ENCODE peak calls at places on chromosomes 7 and 10, in seven cellular contexts. E is stimulated activated CD4-positive, alpha-beta T cell treated with anti-CD3 and anti-CD28 coated beads, Interleukin-4, amount 100 ng/mL, for 48 hours; J is HCEC 1CT; S is kidney tubule cell; K is EL; C is NAMALWA; X is activated CD4-positive, CD25-positive, alpha-beta regulatory T cell treated with anti-CD3 and anti-CD28 coated beads, Interleukin-2, amount 50 U/mL, for 72 hours. R is an unnamed sample.

GRCh38 chr7:19020711-19021110 is 96.7 kb downstream of the TWIST1 start:
- DNase-seq in E (no peak), J (no peak), S (peak; percentile 78), K (peak; percentile 54), C (no peak), X (no peak), R (peak; percentile 41)

GRCh38 chr10:74947781-74948401 is 121.5 kb downstream of the KAT6B start:
- DNase-seq in E (no peak), J (no peak), S (no peak), K (peak; percentile 38), C (no peak), X (no peak), R (no peak)

GRCh38 chr10:119198438-119198837 is 8.9 kb upstream of the GRK5 start:
- DNase-seq in E (no peak), J (peak; percentile 15), S (no peak), K (peak; percentile 34), C (peak; percentile 33), X (no peak), R (no peak)

GRCh38 chr10:69446650-69447151 is 4.6 kb upstream of the TSPAN15 start:
- DNase-seq in E (no peak), J (peak; percentile 90), S (peak; percentile 91), K (peak; percentile 87), C (no peak), X (no peak), R (peak; percentile 74)

GRCh38 chr10:114332808-114333207 is 71.5 kb downstream of the AFAP1L2 start:
- DNase-seq in E (no peak), J (no peak), S (no peak), K (no peak), C (no peak), X (no peak), R (no peak)

GRCh38 chr7:22801907-22802306 is 20.7 kb downstream of the TOMM7 start:
- DNase-seq in E (no peak), J (no peak), S (no peak), K (no peak), C (no peak), X (no peak), R (no peak)

GRCh38 chr7:265192-265997 is 24.6 kb upstream of the FOXL3 start:
- DNase-seq in E (no peak), J (no peak), S (no peak), K (no peak), C (no peak), X (no peak), R (no peak)

GRCh38 chr10:77504196-77504869 is 133.3 kb downstream of the KCNMA1 start:
- DNase-seq in E (no peak), J (peak; percentile 58), S (peak; percentile 84), K (peak; percentile 66), C (no peak), X (no peak), R (peak; percentile 76)

GRCh38 chr10:43861966-43862751 is 213.5 kb upstream of the ZNF32 start:
- DNase-seq in E (no peak), J (peak; percentile 97), S (peak; percentile 90), K (peak; percentile 98), C (no peak), X (no peak), R (peak; percentile 96)

GRCh38 chr10:103226011-103226410 is 19.7 kb upstream of the RPEL1 start:
- DNase-seq in E (no peak), J (no peak), S (no peak), K (no peak), C (no peak), X (no peak), R (no peak)

GRCh38 chr10:122376364-122376961 is 2.0 kb downstream of the PLEKHA1 start:
- DNase-seq in E (no peak), J (no peak), S (no peak), K (no peak), C (no peak), X (no peak), R (no peak)

GRCh38 chr10:77458986-77459590 is 178.5 kb downstream of the KCNMA1 start:
- DNase-seq in E (no peak), J (peak; percentile 3), S (peak; percentile 9), K (peak; percentile 20), C (no peak), X (no peak), R (peak; percentile 49)

GRCh38 chr7:64992971-64993370 is 2.1 kb upstream of the ZNF117 start:
- DNase-seq in E (no peak), J (no peak), S (peak; percentile 39), K (peak; percentile 45), C (no peak), X (no peak), R (no peak)

GRCh38 chr7:134710511-134710853 is 63.8 kb downstream of the BPGM start:
- DNase-seq in E (no peak), J (no peak), S (no peak), K (no peak), C (no peak), X (peak; percentile 37), R (no peak)

GRCh38 chr10:88385601-88386203 is 197.4 kb downstream of the RNLS start:
- DNase-seq in E (peak; percentile 19), J (no peak), S (peak; percentile 92), K (no peak), C (peak; percentile 93), X (peak; percentile 32), R (no peak)

GRCh38 chr7:155578016-155578415 is 31.7 kb upstream of the CNPY1 start:
- DNase-seq in E (no peak), J (no peak), S (no peak), K (no peak), C (no peak), X (no peak), R (no peak)

GRCh38 chr7:76428868-76429805 is 4.4 kb downstream of the ZP3 start:
- DNase-seq in E (no peak), J (no peak), S (peak; percentile 13), K (peak; percentile 42), C (no peak), X (no peak), R (peak; percentile 38)

GRCh38 chr7:80584778-80585177 is 53.7 kb upstream of the CD36 start:
- DNase-seq in E (no peak), J (peak; percentile 54), S (peak; percentile 66), K (peak; percentile 9), C (no peak), X (no peak), R (peak; percentile 42)

GRCh38 chr7:120272261-120272895 is 597 bp upstream of the KCND2 start:
- DNase-seq in E (no peak), J (peak; percentile 30), S (peak; percentile 62), K (peak; percentile 13), C (peak; percentile 63), X (no peak), R (peak; percentile 53)

GRCh38 chr10:113104071-113104470 is 154.0 kb downstream of the TCF7L2 start:
- DNase-seq in E (no peak), J (no peak), S (no peak), K (no peak), C (no peak), X (no peak), R (no peak)

GRCh38 chr7:80478683-80479082 is 33.2 kb downstream of the GNAT3 start:
- DNase-seq in E (no peak), J (peak; percentile 77), S (peak; percentile 68), K (peak; percentile 74), C (no peak), X (no peak), R (peak; percentile 76)

GRCh38 chr7:48168159-48168558 is 3.1 kb upstream of the ABCA13 start:
- DNase-seq in E (no peak), J (peak; percentile 70), S (peak; percentile 70), K (peak; percentile 58), C (peak; percentile 37), X (no peak), R (peak; percentile 55)

GRCh38 chr7:155405399-155406318 is 52.3 kb upstream of the EN2 start:
- DNase-seq in E (no peak), J (no peak), S (no peak), K (no peak), C (peak; percentile 58), X (no peak), R (no peak)